ENCODE peak calls at places on chromosomes 3 and 15, in five cellular contexts. Y is left ventricle myocardium inferior, R is GM06990, F is colonic mucosa, C is SK-N-SH. S is an unnamed sample.

GRCh38 chr15:95501865-95502264 is 828.6 kb upstream of the NR2F2 start:
- DNase-seq in R (no peak), C (no peak), F (no peak), Y (no peak), S (no peak)

GRCh38 chr3:5197470-5198312 is 10.2 kb downstream of the EDEM1 start:
- DNase-seq in C (no peak), R (peak; percentile 68), F (no peak), Y (no peak), S (no peak)

GRCh38 chr3:63753567-63753966 is 65.5 kb upstream of the C3orf49 start:
- DNase-seq in F (no peak), R (no peak), Y (no peak), C (no peak), S (no peak)

GRCh38 chr3:134325722-134326121 is 48.5 kb downstream of the AMOTL2 start:
- DNase-seq in R (no peak), C (no peak), Y (no peak), F (no peak), S (peak; percentile 6)

GRCh38 chr3:195119461-195120198 is 151.3 kb downstream of the XXYLT1 start:
- DNase-seq in Y (no peak), R (no peak), C (no peak), F (no peak), S (no peak)

GRCh38 chr3:146528954-146529353 is 15.5 kb downstream of the PLSCR1 start:
- DNase-seq in F (no peak), Y (no peak), C (no peak), R (no peak), S (no peak)

GRCh38 chr15:98292442-98293240 is 332.1 kb downstream of the ARRDC4 start:
- DNase-seq in C (peak; percentile 77), F (peak; percentile 61), Y (peak; percentile 20), R (peak; percentile 17), S (peak; percentile 45)

GRCh38 chr15:93894438-93894837 is 336.9 kb upstream of the MCTP2 start:
- DNase-seq in C (no peak), Y (no peak), R (no peak), F (no peak), S (no peak)

GRCh38 chr15:91252322-91252721 is 152.3 kb downstream of the SV2B start:
- DNase-seq in Y (no peak), C (no peak), R (no peak), F (no peak), S (no peak)

GRCh38 chr3:186275436-186275835 is 86.6 kb downstream of the DGKG start:
- DNase-seq in C (no peak), R (no peak), Y (no peak), F (no peak), S (no peak)

GRCh38 chr3:186280737-186281136 is 81.3 kb downstream of the DGKG start:
- DNase-seq in C (no peak), F (no peak), R (no peak), Y (no peak), S (no peak)

GRCh38 chr3:186281172-186281571 is 80.9 kb downstream of the DGKG start:
- DNase-seq in F (no peak), Y (no peak), R (no peak), C (no peak), S (no peak)

GRCh38 chr3:186273586-186273985 is 88.4 kb downstream of the DGKG start:
- DNase-seq in C (no peak), F (no peak), R (no peak), Y (peak; percentile 65), S (no peak)

DNA sequence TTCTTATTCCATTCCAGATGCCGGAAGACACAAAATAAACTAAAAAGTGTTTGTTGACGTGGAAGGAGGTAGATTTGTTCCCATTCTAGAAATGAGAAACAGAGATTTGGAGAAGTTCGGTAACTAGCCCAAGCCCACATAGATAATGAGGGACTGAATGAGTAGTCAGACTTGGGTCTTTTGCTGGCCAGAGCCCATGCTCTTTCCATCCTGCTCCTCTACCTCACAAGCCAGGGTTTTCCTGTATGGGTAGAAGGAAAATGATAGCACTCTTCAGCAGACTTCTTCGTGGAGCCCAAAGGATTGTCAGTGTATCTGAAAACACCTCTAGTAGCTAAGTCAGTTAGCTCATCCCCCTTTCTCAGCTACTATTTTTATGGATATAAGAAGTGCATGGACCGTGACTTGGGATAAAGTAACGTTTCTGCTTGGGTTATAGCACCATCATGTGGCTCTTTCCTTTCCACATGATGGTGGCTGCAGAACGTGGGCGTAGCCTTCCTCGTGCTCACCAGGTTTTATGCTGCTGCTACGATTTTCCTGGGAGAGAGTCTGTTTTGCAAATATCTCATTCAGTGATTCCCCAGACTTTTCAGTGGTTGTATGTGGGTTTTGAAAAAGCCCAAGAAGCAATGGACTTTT is 84.6 kb downstream of the DGKG start:
- DNase-seq in C (no peak), Y (no peak), F (no peak), R (no peak), S (peak; percentile 23)
- TF ChIP-seq CTCF in C (peak; percentile 51), Y (peak; percentile 63), F (no peak), R (no peak), S (peak; percentile 71)

DNA sequence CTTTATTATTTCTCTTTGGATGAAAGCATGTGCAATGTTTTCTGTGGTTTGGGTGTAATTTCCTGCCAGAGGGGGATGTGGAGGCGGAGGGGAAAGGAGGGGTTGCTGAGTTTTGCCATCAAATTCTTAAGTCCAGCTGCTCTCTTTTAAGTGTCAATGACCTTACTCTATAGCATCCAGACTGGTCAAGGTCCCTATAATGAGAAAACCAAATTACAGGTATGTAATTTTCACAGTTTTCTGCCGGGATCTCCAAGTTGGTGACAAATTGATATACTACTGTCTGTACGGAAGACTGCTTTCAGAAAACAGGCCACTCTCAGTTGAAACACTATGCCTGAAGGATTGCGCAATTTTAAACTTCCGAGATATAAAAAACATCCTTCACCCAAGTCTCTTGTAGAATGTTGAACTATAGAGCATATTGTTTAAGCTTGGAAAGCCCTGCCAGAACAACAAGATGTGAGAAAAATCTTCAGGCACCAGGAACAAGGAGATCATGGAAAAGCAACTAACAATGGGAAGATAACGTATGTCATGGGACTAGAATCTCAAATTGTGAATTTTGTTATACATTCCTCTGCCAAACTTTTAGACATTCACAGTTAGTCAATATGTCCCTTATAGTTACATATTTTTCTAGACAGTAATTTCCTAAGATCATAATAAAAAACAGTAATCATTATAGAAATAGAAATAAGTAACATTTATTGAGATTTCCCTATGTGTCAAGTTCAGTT is 300.7 kb upstream of the SATB1 start:
- DNase-seq in F (no peak), Y (no peak), R (no peak), C (no peak), S (no peak)
- H3K4me3 ChIP-seq in F (no peak overlapping the region), Y (no peak overlapping the region), R (no peak overlapping the region), C (no peak overlapping the region), S (no peak overlapping the region)

DNA sequence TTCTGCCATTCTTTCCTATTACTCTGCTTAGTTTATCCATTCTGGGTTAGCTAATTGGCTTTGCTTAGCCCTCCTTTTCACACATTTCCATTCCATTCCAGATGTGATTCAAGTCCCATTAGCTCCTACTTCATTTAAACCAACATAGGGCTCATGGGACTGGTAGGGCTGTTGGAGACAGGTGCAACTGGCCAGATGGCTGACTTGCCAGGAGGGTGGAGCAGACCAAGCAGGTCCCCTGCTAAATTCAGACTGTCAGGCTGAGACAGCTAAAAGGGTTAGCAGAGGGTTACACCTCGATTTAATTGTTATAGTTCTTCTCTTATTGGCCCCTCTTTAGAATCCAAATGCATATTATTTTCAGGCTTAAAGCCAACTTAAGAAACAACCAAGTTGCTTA is 534.9 kb upstream of the CBLB start:
- DNase-seq in F (no peak), Y (no peak), R (no peak), C (no peak), S (no peak)
- TF ChIP-seq CTCF in F (no peak), Y (no peak), R (no peak), C (no peak), S (no peak)

GRCh38 chr3:34202975-34203374 is 404.5 kb downstream of the PDCD6IP start:
- DNase-seq in C (no peak), R (no peak), F (no peak), Y (no peak), S (peak; percentile 50)
- H3K4me3 ChIP-seq in C (no peak overlapping the region), R (no peak overlapping the region), F (no peak overlapping the region), Y (no peak overlapping the region), S (no peak overlapping the region)

GRCh38 chr3:113696658-113697191 is 283 bp upstream of the USF3 start:
- DNase-seq in F (peak; percentile 99), Y (peak; percentile 99), R (peak; percentile 99), C (peak; percentile 98), S (peak; percentile 99)
- TF ChIP-seq CTCF in F (no peak), Y (peak; percentile 38), R (no peak), C (no peak), S (no peak)

GRCh38 chr15:71678191-71678590 is 132.2 kb upstream of the NR2E3 start:
- DNase-seq in F (no peak), Y (no peak), R (no peak), C (no peak), S (no peak)
- H3K4me3 ChIP-seq in F (no peak overlapping the region), Y (no peak overlapping the region), R (no peak overlapping the region), C (no peak overlapping the region), S (no peak overlapping the region)

GRCh38 chr3:138594935-138595259 is 837 bp upstream of the CEP70 start:
- DNase-seq in F (no peak), R (no peak), C (no peak), Y (no peak), S (no peak)
- TF ChIP-seq CTCF in F (no peak), R (no peak), C (no peak), Y (no peak), S (no peak)

DNA sequence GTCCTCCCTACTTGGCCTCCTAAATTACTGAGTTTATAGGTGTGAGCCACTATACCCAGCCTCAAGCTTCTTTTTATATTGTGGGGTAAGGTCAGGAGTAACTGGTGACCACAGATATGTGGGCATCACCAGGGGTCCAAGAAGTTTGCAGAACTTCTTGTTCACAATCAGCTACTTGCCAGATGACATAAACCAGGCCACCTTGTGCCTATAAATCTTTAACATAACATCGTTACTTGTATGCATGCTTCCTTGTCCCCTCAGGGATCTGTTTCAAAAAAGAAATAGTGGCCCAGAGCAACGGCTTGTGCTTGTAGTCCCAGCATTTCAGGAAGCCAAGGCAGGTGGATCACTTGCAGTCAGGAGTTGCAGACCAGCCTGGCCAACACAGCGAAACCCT is 115.1 kb upstream of the FAM174B start:
- DNase-seq in Y (no peak), R (no peak), C (no peak), F (no peak), S (no peak)
- H3K4me3 ChIP-seq in Y (no peak overlapping the region), R (no peak overlapping the region), C (no peak overlapping the region), F (no peak overlapping the region), S (no peak overlapping the region)

DNA sequence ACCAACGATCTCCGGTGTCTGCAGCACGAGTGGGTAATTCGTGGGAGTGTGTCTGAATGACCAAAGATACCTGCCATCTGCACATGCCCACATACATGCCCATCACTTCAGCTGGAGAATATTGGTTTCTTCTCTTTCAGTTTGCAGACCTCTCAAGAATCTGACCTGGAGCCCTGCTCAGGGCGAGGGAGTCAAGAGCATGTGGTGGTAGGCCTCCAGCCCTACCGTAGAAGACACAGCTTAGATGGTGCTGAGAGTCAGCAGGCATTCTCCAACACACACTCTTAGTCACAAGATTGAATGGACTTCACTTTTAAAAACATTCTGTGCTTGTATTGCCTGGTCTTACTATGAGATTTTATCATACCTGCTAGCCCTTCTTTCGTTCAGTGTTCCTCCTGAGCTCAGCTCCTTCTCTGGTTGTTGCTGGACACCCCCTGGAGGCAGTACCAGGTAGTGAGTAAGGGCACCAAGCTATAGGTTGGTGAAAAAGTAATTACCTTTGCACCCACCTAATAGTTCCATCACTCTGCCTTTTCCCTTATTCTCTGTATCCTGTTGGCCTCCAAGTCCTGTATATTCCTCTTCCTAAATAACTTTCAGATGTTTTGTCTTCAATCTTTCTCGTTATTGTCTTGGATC is 252.0 kb downstream of the CACNA2D3 start:
- DNase-seq in Y (no peak), R (no peak), C (peak; percentile 23), F (peak; percentile 31), S (peak; percentile 64)
- TF ChIP-seq CTCF in Y (peak; percentile 63), R (peak; percentile 47), C (no peak), F (peak; percentile 49), S (peak; percentile 67)

GRCh38 chr15:25501828-25502446 is 63.1 kb upstream of the UBE3A start:
- DNase-seq in C (peak; percentile 20), Y (no peak), R (no peak), F (no peak), S (peak; percentile 21)
- H3K4me3 ChIP-seq in C (no peak overlapping the region), Y (no peak overlapping the region), R (no peak overlapping the region), F (no peak overlapping the region), S (no peak overlapping the region)

S was measured in WERI-Rb-1.